ENCODE peak calls at places on chromosomes 3 and 15, in ten cellular contexts. One of them, this sample, is unnamed.

GRCh38 chr3:37864904-37865303 is 3.2 kb downstream of the CTDSPL start:
- DNase-seq in A549: no peak
- DNase-seq in lower leg skin: no peak
- DNase-seq in endothelial cell of umbilical vein: no peak
- DNase-seq in breast epithelium: no peak
- DNase-seq in tibial nerve: no peak
- DNase-seq in heart left ventricle: no peak
- DNase-seq in GM12878: no peak
- DNase-seq in testis: no peak
- DNase-seq in IMR-90: no peak
- DNase-seq in this sample: no peak

GRCh38 chr3:71026634-71027578 is 556.6 kb downstream of the FOXP1 start:
- DNase-seq in A549: no peak
- DNase-seq in lower leg skin: no peak
- DNase-seq in endothelial cell of umbilical vein: no peak
- DNase-seq in breast epithelium: no peak
- DNase-seq in tibial nerve: no peak
- DNase-seq in heart left ventricle: no peak
- DNase-seq in GM12878: no peak
- DNase-seq in testis: no peak
- DNase-seq in IMR-90: no peak
- DNase-seq in this sample: no peak

GRCh38 chr15:91114301-91114700 is 14.2 kb downstream of the SV2B start:
- DNase-seq in A549: no peak
- DNase-seq in lower leg skin: no peak
- DNase-seq in endothelial cell of umbilical vein: no peak
- DNase-seq in breast epithelium: no peak
- DNase-seq in tibial nerve: no peak
- DNase-seq in heart left ventricle: no peak
- DNase-seq in GM12878: no peak
- DNase-seq in testis: no peak
- DNase-seq in IMR-90: no peak
- DNase-seq in this sample: no peak

GRCh38 chr15:33934896-33935295 is 33.4 kb upstream of the CHRM5 start:
- DNase-seq in A549: no peak
- DNase-seq in lower leg skin: no peak
- DNase-seq in endothelial cell of umbilical vein: no peak
- DNase-seq in breast epithelium: no peak
- DNase-seq in tibial nerve: no peak
- DNase-seq in heart left ventricle: no peak
- DNase-seq in GM12878: no peak
- DNase-seq in testis: no peak
- DNase-seq in IMR-90: peak
- DNase-seq in this sample: no peak

GRCh38 chr15:58856090-58856489 is 77.4 kb downstream of the SLTM start:
- DNase-seq in A549: no peak
- DNase-seq in lower leg skin: no peak
- DNase-seq in endothelial cell of umbilical vein: no peak
- DNase-seq in breast epithelium: no peak
- DNase-seq in tibial nerve: no peak
- DNase-seq in heart left ventricle: no peak
- DNase-seq in GM12878: no peak
- DNase-seq in testis: no peak
- DNase-seq in IMR-90: peak
- DNase-seq in this sample: no peak

GRCh38 chr15:77163806-77164384 is 93.0 kb upstream of the TSPAN3 start:
- DNase-seq in A549: no peak
- DNase-seq in lower leg skin: no peak
- DNase-seq in endothelial cell of umbilical vein: no peak
- DNase-seq in breast epithelium: no peak
- DNase-seq in tibial nerve: no peak
- DNase-seq in heart left ventricle: no peak
- DNase-seq in GM12878: no peak
- DNase-seq in testis: no peak
- DNase-seq in IMR-90: no peak
- DNase-seq in this sample: no peak

GRCh38 chr3:154862265-154862664 is 217.9 kb upstream of the MME start:
- DNase-seq in A549: no peak
- DNase-seq in lower leg skin: no peak
- DNase-seq in endothelial cell of umbilical vein: no peak
- DNase-seq in breast epithelium: no peak
- DNase-seq in tibial nerve: no peak
- DNase-seq in heart left ventricle: no peak
- DNase-seq in GM12878: no peak
- DNase-seq in testis: no peak
- DNase-seq in IMR-90: peak
- DNase-seq in this sample: no peak

GRCh38 chr3:52856666-52857065 is 21.8 kb upstream of the MUSTN1 start:
- DNase-seq in A549: no peak
- DNase-seq in lower leg skin: no peak
- DNase-seq in endothelial cell of umbilical vein: no peak
- DNase-seq in breast epithelium: no peak
- DNase-seq in tibial nerve: no peak
- DNase-seq in heart left ventricle: no peak
- DNase-seq in GM12878: no peak
- DNase-seq in testis: no peak
- DNase-seq in IMR-90: no peak
- DNase-seq in this sample: no peak

DNA sequence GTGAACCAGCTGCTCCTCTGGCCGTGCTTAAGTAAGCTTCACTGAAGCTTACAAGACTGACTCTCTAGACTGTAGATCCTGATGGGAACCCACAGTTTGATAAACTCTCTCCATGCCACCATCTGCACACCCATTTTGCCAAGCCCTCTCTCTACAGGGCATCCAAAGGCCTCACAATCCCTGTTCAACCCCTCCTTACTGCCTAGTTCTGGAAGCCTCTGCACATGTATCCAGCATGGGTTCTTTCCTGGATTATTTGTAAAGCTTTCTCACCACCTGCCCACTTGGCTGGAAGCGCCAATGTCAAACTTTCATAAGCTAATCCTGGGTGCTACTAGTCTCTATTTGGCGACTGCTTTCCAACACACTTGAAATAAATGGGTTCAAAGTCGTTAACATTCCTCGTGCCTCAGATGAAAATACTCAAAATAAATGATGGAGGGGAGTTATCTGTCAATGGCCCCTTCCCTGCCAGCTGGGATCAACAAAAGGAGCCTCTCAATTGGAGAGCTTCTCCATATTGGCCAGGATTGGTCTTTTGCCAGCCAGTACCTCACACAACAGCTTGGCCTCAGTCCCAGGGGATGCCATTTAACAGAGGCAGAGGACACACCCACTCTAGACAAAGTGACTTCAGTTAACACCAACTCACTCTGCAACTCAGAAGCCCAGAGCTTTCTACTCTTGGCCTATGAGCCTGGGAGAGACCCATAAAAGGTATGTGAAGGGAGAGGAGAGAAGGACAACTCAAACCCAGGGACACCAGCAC is 48.1 kb downstream of the SH3BP5 start:
- DNase-seq in A549: no peak
- DNase-seq in lower leg skin: no peak
- DNase-seq in endothelial cell of umbilical vein: no peak
- DNase-seq in breast epithelium: no peak
- DNase-seq in tibial nerve: no peak
- DNase-seq in heart left ventricle: peak
- DNase-seq in GM12878: no peak
- DNase-seq in testis: peak
- DNase-seq in IMR-90: no peak
- DNase-seq in this sample: peak
- H3K4me3 ChIP-seq in A549: no peak
- H3K4me3 ChIP-seq in lower leg skin: no peak
- H3K4me3 ChIP-seq in endothelial cell of umbilical vein: no peak
- H3K4me3 ChIP-seq in breast epithelium: no peak
- H3K4me3 ChIP-seq in tibial nerve: no peak
- H3K4me3 ChIP-seq in heart left ventricle: no peak
- H3K4me3 ChIP-seq in GM12878: no peak
- H3K4me3 ChIP-seq in testis: no peak
- H3K4me3 ChIP-seq in IMR-90: no peak
- H3K4me3 ChIP-seq in this sample: no peak

GRCh38 chr15:40893733-40894688 is at the start of gene VPS18:
- DNase-seq in A549: peak
- DNase-seq in lower leg skin: peak
- DNase-seq in endothelial cell of umbilical vein: peak
- DNase-seq in breast epithelium: peak
- DNase-seq in tibial nerve: peak
- DNase-seq in heart left ventricle: peak
- DNase-seq in GM12878: peak
- DNase-seq in testis: peak
- DNase-seq in IMR-90: peak
- DNase-seq in this sample: peak
- TF ChIP-seq POLR2A in A549: peak
- TF ChIP-seq POLR2A in lower leg skin: no peak
- TF ChIP-seq POLR2A in endothelial cell of umbilical vein: peak
- TF ChIP-seq POLR2A in breast epithelium: peak
- TF ChIP-seq POLR2A in tibial nerve: peak
- TF ChIP-seq POLR2A in heart left ventricle: peak
- TF ChIP-seq POLR2A in GM12878: peak
- TF ChIP-seq POLR2A in testis: peak
- TF ChIP-seq POLR2A in IMR-90: peak
- TF ChIP-seq POLR2A in this sample: peak

DNA sequence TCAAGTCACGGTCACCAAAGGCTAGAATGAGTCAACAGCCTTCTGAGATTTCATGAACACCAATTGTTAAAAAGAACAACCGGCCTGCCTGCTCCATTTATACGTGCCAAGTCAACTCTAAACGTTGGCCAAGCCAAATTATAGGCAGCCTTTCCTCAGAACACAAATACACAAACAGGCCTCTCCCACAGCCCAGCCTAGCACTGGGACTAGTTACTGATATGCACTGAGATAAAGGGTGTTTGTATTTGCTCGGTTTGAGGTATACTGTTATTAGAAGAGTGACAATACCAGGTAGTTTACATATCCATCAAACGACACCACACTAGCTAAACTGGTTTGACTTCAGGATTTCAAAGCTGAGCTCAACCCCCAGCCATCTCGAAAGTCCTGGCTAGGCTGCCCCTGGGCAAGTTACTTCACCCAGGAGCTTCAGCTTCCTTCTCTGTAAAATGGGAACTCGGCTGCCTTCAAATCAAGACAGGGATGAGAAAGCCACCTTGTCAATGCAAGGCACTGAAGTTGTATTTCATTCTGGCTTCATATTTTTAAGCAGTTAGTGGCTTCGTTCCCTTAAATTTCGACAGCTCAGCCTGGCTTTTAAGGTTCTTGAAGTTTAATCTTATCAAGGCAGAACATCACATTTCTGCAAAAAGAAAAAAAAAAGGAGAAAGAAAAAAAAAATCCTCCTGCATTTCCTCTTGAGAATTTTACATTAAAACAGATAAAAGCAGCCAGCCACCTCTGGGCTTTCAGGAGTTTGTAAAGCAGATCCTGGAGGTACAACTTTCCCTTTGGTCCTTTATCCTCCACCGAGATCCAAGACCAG is 4.0 kb downstream of the TLE3 start:
- DNase-seq in A549: no peak
- DNase-seq in lower leg skin: peak
- DNase-seq in endothelial cell of umbilical vein: peak
- DNase-seq in breast epithelium: peak
- DNase-seq in tibial nerve: no peak
- DNase-seq in heart left ventricle: no peak
- DNase-seq in GM12878: no peak
- DNase-seq in testis: no peak
- DNase-seq in IMR-90: no peak
- DNase-seq in this sample: no peak
- H3K4me3 ChIP-seq in A549: no peak
- H3K4me3 ChIP-seq in lower leg skin: no peak
- H3K4me3 ChIP-seq in endothelial cell of umbilical vein: no peak
- H3K4me3 ChIP-seq in breast epithelium: peak
- H3K4me3 ChIP-seq in tibial nerve: no peak
- H3K4me3 ChIP-seq in heart left ventricle: no peak
- H3K4me3 ChIP-seq in GM12878: peak
- H3K4me3 ChIP-seq in testis: no peak
- H3K4me3 ChIP-seq in IMR-90: no peak
- H3K4me3 ChIP-seq in this sample: no peak

GRCh38 chr3:171178714-171179113 is 152.2 kb upstream of the SLC2A2 start:
- DNase-seq in A549: no peak
- DNase-seq in lower leg skin: no peak
- DNase-seq in endothelial cell of umbilical vein: no peak
- DNase-seq in breast epithelium: no peak
- DNase-seq in tibial nerve: no peak
- DNase-seq in heart left ventricle: no peak
- DNase-seq in GM12878: no peak
- DNase-seq in testis: no peak
- DNase-seq in IMR-90: no peak
- DNase-seq in this sample: no peak

GRCh38 chr3:171183042-171183441 is 156.5 kb upstream of the SLC2A2 start:
- DNase-seq in A549: peak
- DNase-seq in lower leg skin: no peak
- DNase-seq in endothelial cell of umbilical vein: no peak
- DNase-seq in breast epithelium: no peak
- DNase-seq in tibial nerve: no peak
- DNase-seq in heart left ventricle: no peak
- DNase-seq in GM12878: no peak
- DNase-seq in testis: peak
- DNase-seq in IMR-90: peak
- DNase-seq in this sample: no peak

GRCh38 chr3:171185359-171185758 is 158.8 kb upstream of the SLC2A2 start:
- DNase-seq in A549: no peak
- DNase-seq in lower leg skin: no peak
- DNase-seq in endothelial cell of umbilical vein: peak
- DNase-seq in breast epithelium: no peak
- DNase-seq in tibial nerve: no peak
- DNase-seq in heart left ventricle: no peak
- DNase-seq in GM12878: no peak
- DNase-seq in testis: no peak
- DNase-seq in IMR-90: no peak
- DNase-seq in this sample: no peak

GRCh38 chr3:171184372-171184771 is 157.9 kb upstream of the SLC2A2 start:
- DNase-seq in A549: no peak
- DNase-seq in lower leg skin: no peak
- DNase-seq in endothelial cell of umbilical vein: no peak
- DNase-seq in breast epithelium: no peak
- DNase-seq in tibial nerve: no peak
- DNase-seq in heart left ventricle: no peak
- DNase-seq in GM12878: peak
- DNase-seq in testis: no peak
- DNase-seq in IMR-90: no peak
- DNase-seq in this sample: no peak

DNA sequence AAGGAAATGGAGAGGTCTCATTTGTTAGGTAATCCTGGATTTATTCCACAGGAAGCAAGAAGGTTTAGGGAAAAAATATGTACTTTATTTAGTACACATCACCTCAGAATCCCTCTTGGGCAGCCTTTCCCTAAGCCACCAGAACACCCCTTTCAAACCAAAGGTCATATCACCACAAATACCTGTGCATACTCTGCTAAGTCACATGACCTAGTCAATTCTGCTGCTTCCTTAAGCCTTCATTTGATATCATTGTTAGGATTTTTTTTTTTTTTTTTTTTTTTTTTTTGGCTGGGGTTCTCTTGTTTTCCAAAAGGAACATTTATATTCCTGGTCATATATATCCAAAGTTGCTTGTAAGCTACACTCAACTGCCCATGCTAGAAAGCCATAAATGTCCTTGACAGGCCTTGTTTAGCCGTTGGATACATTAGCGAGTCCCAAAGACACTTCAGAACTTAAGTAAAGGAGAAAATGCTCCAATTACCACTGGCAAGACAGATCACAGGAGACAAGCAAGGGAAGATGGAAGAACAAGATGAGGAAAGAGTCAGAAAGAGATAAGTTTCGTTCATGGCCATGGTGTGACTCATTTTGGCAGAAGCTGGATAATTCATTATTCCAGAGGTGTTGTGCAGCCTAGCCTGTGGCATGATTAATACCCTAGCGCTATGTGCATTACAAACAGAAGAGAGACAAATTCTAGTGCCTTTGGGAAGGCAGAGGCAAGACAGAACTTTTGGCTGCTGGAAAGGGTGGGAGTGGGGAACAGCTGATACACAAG is 155.6 kb upstream of the SLC2A2 start:
- DNase-seq in A549: no peak
- DNase-seq in lower leg skin: no peak
- DNase-seq in endothelial cell of umbilical vein: no peak
- DNase-seq in breast epithelium: no peak
- DNase-seq in tibial nerve: no peak
- DNase-seq in heart left ventricle: no peak
- DNase-seq in GM12878: no peak
- DNase-seq in testis: no peak
- DNase-seq in IMR-90: peak
- DNase-seq in this sample: peak
- TF ChIP-seq POLR2A in A549: no peak
- TF ChIP-seq POLR2A in lower leg skin: no peak
- TF ChIP-seq POLR2A in endothelial cell of umbilical vein: no peak
- TF ChIP-seq POLR2A in breast epithelium: no peak
- TF ChIP-seq POLR2A in tibial nerve: no peak
- TF ChIP-seq POLR2A in heart left ventricle: no peak
- TF ChIP-seq POLR2A in GM12878: no peak
- TF ChIP-seq POLR2A in testis: no peak
- TF ChIP-seq POLR2A in IMR-90: no peak
- TF ChIP-seq POLR2A in this sample: no peak

This sample was measured in adrenal gland.